ENCODE peak calls at places on chromosomes 7 and 10, in four cellular contexts. One of them, this sample, is unnamed.
A peak's percentile ranks its signal among the peaks of the same experiment; 100 is the strongest.

GRCh38 chr10:59698326-59698725 is 11.3 kb downstream of the SLC16A9 start:
- DNase-seq in frontal cortex: no peak
- DNase-seq in fibroblast of villous mesenchyme: no peak
- DNase-seq in epithelial cell of prostate: no peak
- DNase-seq in this sample: no peak

GRCh38 chr10:52351911-52352310 is 37.8 kb downstream of the DKK1 start:
- DNase-seq in frontal cortex: no peak
- DNase-seq in fibroblast of villous mesenchyme: peak; percentile 60
- DNase-seq in epithelial cell of prostate: no peak
- DNase-seq in this sample: no peak

GRCh38 chr7:6409991-6410693 is 37.6 kb downstream of the DAGLB start:
- DNase-seq in epithelial cell of prostate: no peak
- DNase-seq in frontal cortex: no peak
- DNase-seq in fibroblast of villous mesenchyme: no peak
- DNase-seq in this sample: no peak

GRCh38 chr10:78177431-78178185 is 143.9 kb downstream of the RPS24 start:
- DNase-seq in frontal cortex: no peak
- DNase-seq in fibroblast of villous mesenchyme: no peak
- DNase-seq in epithelial cell of prostate: no peak
- DNase-seq in this sample: no peak

GRCh38 chr10:29140991-29141390 is 147.9 kb upstream of the LYZL1 start:
- DNase-seq in epithelial cell of prostate: no peak
- DNase-seq in frontal cortex: no peak
- DNase-seq in fibroblast of villous mesenchyme: peak; percentile 71
- DNase-seq in this sample: peak; percentile 61

GRCh38 chr7:142443614-142444013 is 185.8 kb upstream of the PRSS58 start:
- DNase-seq in epithelial cell of prostate: no peak
- DNase-seq in fibroblast of villous mesenchyme: no peak
- DNase-seq in frontal cortex: no peak
- DNase-seq in this sample: peak; percentile 34

GRCh38 chr10:129953541-129954031 is 10.5 kb downstream of the EBF3 start:
- DNase-seq in frontal cortex: no peak
- DNase-seq in fibroblast of villous mesenchyme: no peak
- DNase-seq in epithelial cell of prostate: no peak
- DNase-seq in this sample: no peak

GRCh38 chr7:122974229-122974628 is 21.3 kb downstream of the TAS2R16 start:
- DNase-seq in frontal cortex: no peak
- DNase-seq in epithelial cell of prostate: no peak
- DNase-seq in fibroblast of villous mesenchyme: no peak
- DNase-seq in this sample: no peak

GRCh38 chr10:124545346-124545745 is 83.7 kb downstream of the LHPP start:
- DNase-seq in epithelial cell of prostate: no peak
- DNase-seq in frontal cortex: no peak
- DNase-seq in fibroblast of villous mesenchyme: no peak
- DNase-seq in this sample: no peak

GRCh38 chr10:71941318-71941717 is 22.9 kb upstream of the CHST3 start:
- DNase-seq in fibroblast of villous mesenchyme: no peak
- DNase-seq in epithelial cell of prostate: no peak
- DNase-seq in frontal cortex: no peak
- DNase-seq in this sample: no peak

GRCh38 chr7:34317039-34317438 is 341.0 kb upstream of the NPSR1 start:
- DNase-seq in epithelial cell of prostate: no peak
- DNase-seq in fibroblast of villous mesenchyme: no peak
- DNase-seq in frontal cortex: no peak
- DNase-seq in this sample: no peak

GRCh38 chr10:59109826-59110225 is 66.6 kb upstream of the PHYHIPL start:
- DNase-seq in frontal cortex: no peak
- DNase-seq in epithelial cell of prostate: no peak
- DNase-seq in fibroblast of villous mesenchyme: peak; percentile 20
- DNase-seq in this sample: peak; percentile 10

GRCh38 chr10:6148251-6148691 is 54.5 kb upstream of the PFKFB3 start:
- DNase-seq in epithelial cell of prostate: no peak
- DNase-seq in frontal cortex: no peak
- DNase-seq in fibroblast of villous mesenchyme: no peak
- DNase-seq in this sample: no peak

GRCh38 chr10:117429644-117430043 is 54.4 kb upstream of the PDZD8 start:
- DNase-seq in frontal cortex: no peak
- DNase-seq in fibroblast of villous mesenchyme: no peak
- DNase-seq in epithelial cell of prostate: no peak
- DNase-seq in this sample: no peak

GRCh38 chr10:61663466-61663865 is 737 bp downstream of the CABCOCO1 start:
- DNase-seq in epithelial cell of prostate: no peak
- DNase-seq in frontal cortex: no peak
- DNase-seq in fibroblast of villous mesenchyme: no peak
- DNase-seq in this sample: peak; percentile 26

GRCh38 chr10:91487914-91488577 is 77.9 kb downstream of the HECTD2 start:
- DNase-seq in frontal cortex: no peak
- DNase-seq in fibroblast of villous mesenchyme: no peak
- DNase-seq in epithelial cell of prostate: no peak
- DNase-seq in this sample: no peak

GRCh38 chr7:132930881-132931280 is 151.0 kb downstream of the CHCHD3 start:
- DNase-seq in epithelial cell of prostate: no peak
- DNase-seq in fibroblast of villous mesenchyme: no peak
- DNase-seq in frontal cortex: peak; percentile 8
- DNase-seq in this sample: peak; percentile 13

GRCh38 chr10:93916257-93917063 is 22.7 kb downstream of the SLC35G1 start:
- DNase-seq in epithelial cell of prostate: no peak
- DNase-seq in frontal cortex: no peak
- DNase-seq in fibroblast of villous mesenchyme: peak; percentile 34
- DNase-seq in this sample: peak; percentile 56

GRCh38 chr7:94043299-94043698 is 39.1 kb upstream of the BET1 start:
- DNase-seq in epithelial cell of prostate: peak; percentile 24
- DNase-seq in frontal cortex: no peak
- DNase-seq in fibroblast of villous mesenchyme: peak; percentile 58
- DNase-seq in this sample: peak; percentile 45

GRCh38 chr7:139620676-139621344 is 97.3 kb downstream of the CLEC2L start:
- DNase-seq in fibroblast of villous mesenchyme: peak; percentile 18
- DNase-seq in epithelial cell of prostate: no peak
- DNase-seq in frontal cortex: no peak
- DNase-seq in this sample: peak; percentile 22

GRCh38 chr7:81719865-81720264 is 50.0 kb downstream of the HGF start:
- DNase-seq in frontal cortex: no peak
- DNase-seq in epithelial cell of prostate: no peak
- DNase-seq in fibroblast of villous mesenchyme: peak; percentile 37
- DNase-seq in this sample: no peak

GRCh38 chr7:74099031-74099430 is 15.4 kb downstream of the LIMK1 start:
- DNase-seq in frontal cortex: no peak
- DNase-seq in fibroblast of villous mesenchyme: no peak
- DNase-seq in epithelial cell of prostate: no peak
- DNase-seq in this sample: no peak

GRCh38 chr7:112080974-112081373 is 125.2 kb downstream of the DOCK4 start:
- DNase-seq in fibroblast of villous mesenchyme: peak; percentile 63
- DNase-seq in epithelial cell of prostate: no peak
- DNase-seq in frontal cortex: no peak
- DNase-seq in this sample: peak; percentile 71

GRCh38 chr7:34727464-34727995 is 69.5 kb downstream of the NPSR1 start:
- DNase-seq in frontal cortex: no peak
- DNase-seq in epithelial cell of prostate: peak; percentile 29
- DNase-seq in fibroblast of villous mesenchyme: no peak
- DNase-seq in this sample: no peak

GRCh38 chr10:46231087-46231486 is 55.7 kb upstream of the ANTXRL start:
- DNase-seq in frontal cortex: no peak
- DNase-seq in fibroblast of villous mesenchyme: no peak
- DNase-seq in epithelial cell of prostate: no peak
- DNase-seq in this sample: no peak

GRCh38 chr7:25998499-25998898 is 153.5 kb upstream of the NFE2L3 start:
- DNase-seq in frontal cortex: no peak
- DNase-seq in epithelial cell of prostate: no peak
- DNase-seq in fibroblast of villous mesenchyme: no peak
- DNase-seq in this sample: no peak

GRCh38 chr10:71974489-71975011 is 10.4 kb downstream of the CHST3 start:
- DNase-seq in epithelial cell of prostate: peak; percentile 46
- DNase-seq in frontal cortex: no peak
- DNase-seq in fibroblast of villous mesenchyme: no peak
- DNase-seq in this sample: peak; percentile 75

GRCh38 chr10:6734286-6734685 is 154.2 kb upstream of the PRKCQ start:
- DNase-seq in fibroblast of villous mesenchyme: no peak
- DNase-seq in frontal cortex: no peak
- DNase-seq in epithelial cell of prostate: no peak
- DNase-seq in this sample: no peak

GRCh38 chr7:130841416-130841815 is 107.4 kb upstream of the KLF14 start:
- DNase-seq in epithelial cell of prostate: no peak
- DNase-seq in frontal cortex: no peak
- DNase-seq in fibroblast of villous mesenchyme: no peak
- DNase-seq in this sample: no peak

GRCh38 chr7:10085231-10085630 is 888.4 kb upstream of the PHF14 start:
- DNase-seq in fibroblast of villous mesenchyme: no peak
- DNase-seq in epithelial cell of prostate: no peak
- DNase-seq in frontal cortex: no peak
- DNase-seq in this sample: no peak

This sample was measured in mesenchymal stem cell.